ENCODE peak calls at places on chromosomes 2 and 18, in four cellular contexts. J, R, L and C are unnamed samples.

GRCh38 chr18:23689616-23690504 is 607 bp downstream of the LAMA3 start:
- DNase-seq in J (no peak), R (no peak), L (peak), C (no peak)

GRCh38 chr2:170488807-170489206 is 226.3 kb upstream of the SP5 start:
- DNase-seq in J (no peak), R (no peak), L (no peak), C (no peak)

GRCh38 chr2:55161295-55162210 is 70.5 kb downstream of the CLHC1 start:
- DNase-seq in J (no peak), R (no peak), L (no peak), C (no peak)

GRCh38 chr2:34242741-34243123 is 643.6 kb upstream of the FAM98A start:
- DNase-seq in J (no peak), R (no peak), L (no peak), C (no peak)

GRCh38 chr18:2515408-2515807 is 55.9 kb downstream of the METTL4 start:
- DNase-seq in J (no peak), R (peak), L (no peak), C (no peak)

GRCh38 chr2:208725280-208725679 is 318.7 kb downstream of the PTH2R start:
- DNase-seq in J (no peak), R (no peak), L (no peak), C (no peak)

GRCh38 chr2:229048134-229048533 is 223.0 kb downstream of the PID1 start:
- DNase-seq in J (no peak), R (no peak), L (no peak), C (no peak)

GRCh38 chr18:42340423-42341009 is 385.5 kb downstream of the PIK3C3 start:
- DNase-seq in J (no peak), R (no peak), L (no peak), C (no peak)

GRCh38 chr2:118386636-118387302 is 298.5 kb downstream of the INSIG2 start:
- DNase-seq in J (no peak), R (peak), L (peak), C (no peak)

DNA sequence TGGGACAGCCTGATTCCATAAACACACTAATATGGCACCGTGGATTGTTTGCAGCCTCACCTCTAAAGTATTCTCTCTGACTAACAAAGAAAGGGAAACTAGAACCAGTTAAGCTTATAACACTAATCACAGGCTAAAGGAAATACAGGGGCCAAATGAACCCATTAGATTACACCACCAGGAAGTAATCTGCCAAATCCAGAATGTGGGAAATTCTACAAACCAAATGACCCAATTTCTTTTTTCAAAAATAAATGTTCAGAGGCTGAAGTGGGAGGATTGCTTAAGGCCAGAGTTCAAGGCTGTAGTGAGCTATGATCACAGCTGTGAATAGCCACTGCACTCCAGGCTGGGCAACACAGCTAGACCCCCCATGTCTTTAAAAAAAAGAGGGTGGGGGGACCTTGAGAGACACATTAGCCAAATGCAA is 1.5 kb upstream of the MPPE1 start:
- DNase-seq in J (no peak), R (peak), L (no peak), C (no peak)
- H3K4me3 ChIP-seq in J (no peak), R (no peak), L (peak), C (no peak)

GRCh38 chr2:102063948-102064678 is 72.4 kb downstream of the IL1R2 start:
- DNase-seq in J (no peak), R (peak), L (peak), C (no peak)
- H3K4me3 ChIP-seq in J (no peak), R (no peak), L (no peak), C (no peak)

DNA sequence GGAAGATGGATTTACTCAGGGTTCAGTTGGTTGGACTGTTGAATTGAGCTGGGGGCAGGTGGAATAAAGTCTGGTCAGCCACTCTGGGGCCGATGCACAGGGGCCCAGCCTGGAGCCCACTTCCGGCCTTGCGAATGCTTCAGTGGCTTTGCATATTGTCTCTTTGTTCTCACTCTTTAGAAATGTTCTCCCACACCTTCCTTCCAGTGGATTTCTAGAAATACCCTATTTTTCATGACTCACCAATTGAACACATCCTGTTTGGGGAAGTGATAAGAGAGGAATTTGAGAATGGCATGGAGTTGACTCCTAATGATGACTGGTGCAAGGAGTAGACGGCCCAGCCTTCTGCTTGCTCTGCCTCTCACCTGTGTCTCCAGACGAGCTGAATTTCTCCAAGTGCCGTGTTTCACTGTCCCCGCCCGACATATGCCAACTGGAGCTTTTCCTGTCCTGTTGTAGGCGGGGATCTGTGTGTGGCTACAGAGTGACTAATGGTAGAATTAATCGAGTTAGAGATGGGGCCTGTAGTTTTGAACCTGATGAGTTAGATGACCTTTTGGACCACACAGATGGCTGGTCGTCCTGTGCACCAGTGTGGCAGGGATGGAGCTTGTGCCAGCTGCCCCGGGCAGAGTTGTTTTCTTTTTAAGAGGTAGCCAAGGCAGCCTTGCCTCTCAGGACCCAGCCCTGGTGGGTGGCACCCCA is 28.2 kb downstream of the ASAP2 start:
- DNase-seq in J (no peak), R (peak), L (peak), C (no peak)
- H3K4me3 ChIP-seq in J (no peak), R (no peak), L (no peak), C (no peak)

GRCh38 chr2:210003394-210003793 is 956 bp downstream of the RPE start:
- DNase-seq in J (no peak), R (no peak), L (no peak), C (no peak)
- H3K4me3 ChIP-seq in J (peak), R (peak), L (peak), C (peak)